ENCODE peak calls at places on chromosomes 5 and 9, in ten cellular contexts. One of them, this sample, is unnamed.

GRCh38 chr9:89564257-89564878 is 40.4 kb upstream of the GADD45G start:
- DNase-seq in tibial nerve: no peak
- DNase-seq in heart right ventricle: no peak
- DNase-seq in heart left ventricle: no peak
- DNase-seq in body of pancreas: no peak
- DNase-seq in foreskin keratinocyte: no peak
- DNase-seq in hepatocyte: peak; percentile 29
- DNase-seq in esophagus muscularis mucosa: no peak
- DNase-seq in upper lobe of left lung: no peak
- DNase-seq in left ventricle myocardium inferior: no peak
- DNase-seq in this sample: no peak

GRCh38 chr9:35051069-35051967 is 21.1 kb downstream of the VCP start:
- DNase-seq in left ventricle myocardium inferior: peak; percentile 36
- DNase-seq in upper lobe of left lung: peak; percentile 28
- DNase-seq in esophagus muscularis mucosa: no peak
- DNase-seq in hepatocyte: peak; percentile 53
- DNase-seq in body of pancreas: peak; percentile 48
- DNase-seq in heart right ventricle: peak; percentile 44
- DNase-seq in heart left ventricle: no peak
- DNase-seq in tibial nerve: no peak
- DNase-seq in foreskin keratinocyte: no peak
- DNase-seq in this sample: no peak

GRCh38 chr5:22663124-22663523 is 190.0 kb downstream of the CDH12 start:
- DNase-seq in foreskin keratinocyte: no peak
- DNase-seq in left ventricle myocardium inferior: no peak
- DNase-seq in hepatocyte: no peak
- DNase-seq in esophagus muscularis mucosa: no peak
- DNase-seq in body of pancreas: no peak
- DNase-seq in heart left ventricle: no peak
- DNase-seq in upper lobe of left lung: no peak
- DNase-seq in tibial nerve: no peak
- DNase-seq in heart right ventricle: no peak
- DNase-seq in this sample: no peak

GRCh38 chr5:115898656-115899055 is 56.9 kb downstream of the AP3S1 start:
- DNase-seq in left ventricle myocardium inferior: no peak
- DNase-seq in esophagus muscularis mucosa: no peak
- DNase-seq in heart right ventricle: no peak
- DNase-seq in body of pancreas: no peak
- DNase-seq in upper lobe of left lung: no peak
- DNase-seq in tibial nerve: no peak
- DNase-seq in heart left ventricle: no peak
- DNase-seq in foreskin keratinocyte: peak; percentile 22
- DNase-seq in hepatocyte: no peak
- DNase-seq in this sample: no peak

GRCh38 chr9:111959468-111959941 is 62.9 kb downstream of the UGCG start:
- DNase-seq in esophagus muscularis mucosa: no peak
- DNase-seq in left ventricle myocardium inferior: no peak
- DNase-seq in tibial nerve: no peak
- DNase-seq in heart right ventricle: no peak
- DNase-seq in foreskin keratinocyte: peak; percentile 99
- DNase-seq in upper lobe of left lung: peak; percentile 64
- DNase-seq in heart left ventricle: peak; percentile 33
- DNase-seq in hepatocyte: peak; percentile 85
- DNase-seq in body of pancreas: peak; percentile 59
- DNase-seq in this sample: no peak

GRCh38 chr9:85994191-85994590 is 53.2 kb downstream of the NAA35 start:
- DNase-seq in heart left ventricle: no peak
- DNase-seq in left ventricle myocardium inferior: no peak
- DNase-seq in body of pancreas: no peak
- DNase-seq in heart right ventricle: no peak
- DNase-seq in foreskin keratinocyte: no peak
- DNase-seq in esophagus muscularis mucosa: no peak
- DNase-seq in upper lobe of left lung: no peak
- DNase-seq in hepatocyte: no peak
- DNase-seq in tibial nerve: no peak
- DNase-seq in this sample: no peak

GRCh38 chr5:172731286-172732073 is 39.5 kb downstream of the DUSP1 start:
- DNase-seq in hepatocyte: peak; percentile 81
- DNase-seq in tibial nerve: no peak
- DNase-seq in heart left ventricle: no peak
- DNase-seq in left ventricle myocardium inferior: no peak
- DNase-seq in foreskin keratinocyte: peak; percentile 38
- DNase-seq in esophagus muscularis mucosa: no peak
- DNase-seq in body of pancreas: peak; percentile 96
- DNase-seq in upper lobe of left lung: peak; percentile 85
- DNase-seq in heart right ventricle: no peak
- DNase-seq in this sample: no peak

GRCh38 chr9:74497750-74498615 is 848 bp downstream of the RORB start:
- DNase-seq in left ventricle myocardium inferior: peak; percentile 31
- DNase-seq in heart right ventricle: no peak
- DNase-seq in upper lobe of left lung: peak; percentile 38
- DNase-seq in hepatocyte: peak; percentile 29
- DNase-seq in body of pancreas: no peak
- DNase-seq in heart left ventricle: peak; percentile 35
- DNase-seq in esophagus muscularis mucosa: no peak
- DNase-seq in tibial nerve: no peak
- DNase-seq in foreskin keratinocyte: no peak
- DNase-seq in this sample: peak; percentile 30

GRCh38 chr5:40689442-40689841 is 9.7 kb downstream of the PTGER4 start:
- DNase-seq in esophagus muscularis mucosa: no peak
- DNase-seq in heart left ventricle: no peak
- DNase-seq in body of pancreas: peak; percentile 49
- DNase-seq in upper lobe of left lung: no peak
- DNase-seq in heart right ventricle: peak; percentile 35
- DNase-seq in foreskin keratinocyte: peak; percentile 69
- DNase-seq in left ventricle myocardium inferior: no peak
- DNase-seq in hepatocyte: peak; percentile 68
- DNase-seq in tibial nerve: peak; percentile 48
- DNase-seq in this sample: no peak

GRCh38 chr9:130023147-130023787 is 19.7 kb downstream of the FNBP1 start:
- DNase-seq in esophagus muscularis mucosa: peak; percentile 93
- DNase-seq in left ventricle myocardium inferior: no peak
- DNase-seq in body of pancreas: no peak
- DNase-seq in upper lobe of left lung: no peak
- DNase-seq in hepatocyte: no peak
- DNase-seq in tibial nerve: no peak
- DNase-seq in foreskin keratinocyte: no peak
- DNase-seq in heart left ventricle: no peak
- DNase-seq in heart right ventricle: no peak
- DNase-seq in this sample: no peak
- H3K27ac ChIP-seq in esophagus muscularis mucosa: peak overlapping the region; percentile 99
- H3K27ac ChIP-seq in left ventricle myocardium inferior: no peak overlapping the region
- H3K27ac ChIP-seq in body of pancreas: no peak overlapping the region
- H3K27ac ChIP-seq in upper lobe of left lung: no peak overlapping the region
- H3K27ac ChIP-seq in hepatocyte: no peak overlapping the region
- H3K27ac ChIP-seq in tibial nerve: peak overlapping the region; percentile 12
- H3K27ac ChIP-seq in foreskin keratinocyte: no peak overlapping the region
- H3K27ac ChIP-seq in heart left ventricle: no peak overlapping the region
- H3K27ac ChIP-seq in heart right ventricle: no peak overlapping the region
- H3K27ac ChIP-seq in this sample: no peak overlapping the region

GRCh38 chr5:129743541-129744187 is 4.2 kb upstream of the MINAR2 start:
- DNase-seq in hepatocyte: no peak
- DNase-seq in esophagus muscularis mucosa: no peak
- DNase-seq in heart right ventricle: no peak
- DNase-seq in heart left ventricle: no peak
- DNase-seq in tibial nerve: no peak
- DNase-seq in left ventricle myocardium inferior: no peak
- DNase-seq in upper lobe of left lung: no peak
- DNase-seq in foreskin keratinocyte: no peak
- DNase-seq in body of pancreas: no peak
- DNase-seq in this sample: no peak

GRCh38 chr5:129749101-129749500 is 1.2 kb downstream of the MINAR2 start:
- DNase-seq in upper lobe of left lung: no peak
- DNase-seq in left ventricle myocardium inferior: no peak
- DNase-seq in foreskin keratinocyte: no peak
- DNase-seq in heart left ventricle: no peak
- DNase-seq in hepatocyte: no peak
- DNase-seq in esophagus muscularis mucosa: no peak
- DNase-seq in body of pancreas: no peak
- DNase-seq in heart right ventricle: no peak
- DNase-seq in tibial nerve: no peak
- DNase-seq in this sample: no peak

GRCh38 chr5:129746884-129747283 is 1.0 kb upstream of the MINAR2 start:
- DNase-seq in esophagus muscularis mucosa: no peak
- DNase-seq in hepatocyte: no peak
- DNase-seq in body of pancreas: no peak
- DNase-seq in heart right ventricle: no peak
- DNase-seq in heart left ventricle: no peak
- DNase-seq in upper lobe of left lung: no peak
- DNase-seq in tibial nerve: no peak
- DNase-seq in foreskin keratinocyte: no peak
- DNase-seq in left ventricle myocardium inferior: no peak
- DNase-seq in this sample: no peak

GRCh38 chr5:129747847-129748407 is at the start of gene MINAR2:
- DNase-seq in foreskin keratinocyte: no peak
- DNase-seq in left ventricle myocardium inferior: no peak
- DNase-seq in hepatocyte: no peak
- DNase-seq in upper lobe of left lung: no peak
- DNase-seq in heart left ventricle: no peak
- DNase-seq in body of pancreas: no peak
- DNase-seq in tibial nerve: no peak
- DNase-seq in heart right ventricle: no peak
- DNase-seq in esophagus muscularis mucosa: no peak
- DNase-seq in this sample: no peak

DNA sequence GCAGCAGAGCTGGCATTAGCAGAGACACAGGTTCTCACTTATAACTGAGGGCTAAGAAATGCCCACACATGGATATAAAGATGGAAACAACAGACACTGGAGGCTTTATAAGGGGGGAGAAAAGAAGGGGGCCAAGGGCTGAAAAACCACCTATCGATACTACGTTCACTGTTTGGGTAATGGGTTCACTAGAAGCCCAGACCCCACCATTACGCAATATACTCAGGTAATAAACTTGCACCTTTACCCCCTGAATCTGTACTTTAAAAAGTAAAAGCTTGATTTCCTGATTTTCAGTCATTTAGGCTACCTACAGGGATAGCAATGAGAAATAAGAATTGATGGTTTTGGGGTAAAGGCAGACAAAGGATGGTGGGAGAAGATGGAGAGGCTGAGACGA is 1.9 kb upstream of the MINAR2 start:
- DNase-seq in foreskin keratinocyte: no peak
- DNase-seq in left ventricle myocardium inferior: no peak
- DNase-seq in tibial nerve: no peak
- DNase-seq in body of pancreas: no peak
- DNase-seq in hepatocyte: no peak
- DNase-seq in esophagus muscularis mucosa: no peak
- DNase-seq in heart right ventricle: no peak
- DNase-seq in upper lobe of left lung: no peak
- DNase-seq in heart left ventricle: no peak
- DNase-seq in this sample: no peak
- H3K4me1 ChIP-seq in foreskin keratinocyte: no peaks in the 10 kb centered on the region
- H3K4me1 ChIP-seq in left ventricle myocardium inferior: no peaks in the 10 kb centered on the region
- H3K4me1 ChIP-seq in tibial nerve: no peaks in the 10 kb centered on the region
- H3K4me1 ChIP-seq in body of pancreas: no peaks in the 10 kb centered on the region
- H3K4me1 ChIP-seq in hepatocyte: no peaks in the 10 kb centered on the region
- H3K4me1 ChIP-seq in esophagus muscularis mucosa: no peaks in the 10 kb centered on the region
- H3K4me1 ChIP-seq in heart right ventricle: no peaks in the 10 kb centered on the region
- H3K4me1 ChIP-seq in upper lobe of left lung: no peaks in the 10 kb centered on the region
- H3K4me1 ChIP-seq in heart left ventricle: no peaks in the 10 kb centered on the region
- H3K4me1 ChIP-seq in this sample: no peaks in the 10 kb centered on the region

GRCh38 chr5:39005566-39006232 is 68.5 kb downstream of the RICTOR start:
- DNase-seq in body of pancreas: no peak
- DNase-seq in heart left ventricle: no peak
- DNase-seq in heart right ventricle: no peak
- DNase-seq in esophagus muscularis mucosa: no peak
- DNase-seq in hepatocyte: peak; percentile 29
- DNase-seq in left ventricle myocardium inferior: no peak
- DNase-seq in tibial nerve: no peak
- DNase-seq in upper lobe of left lung: no peak
- DNase-seq in foreskin keratinocyte: no peak
- DNase-seq in this sample: no peak
- TF ChIP-seq CTCF in body of pancreas: no peak
- TF ChIP-seq CTCF in heart left ventricle: peak; percentile 40
- TF ChIP-seq CTCF in heart right ventricle: peak; percentile 48
- TF ChIP-seq CTCF in esophagus muscularis mucosa: peak; percentile 40
- TF ChIP-seq CTCF in hepatocyte: peak; percentile 25
- TF ChIP-seq CTCF in left ventricle myocardium inferior: peak; percentile 70
- TF ChIP-seq CTCF in tibial nerve: no peak
- TF ChIP-seq CTCF in upper lobe of left lung: peak; percentile 39
- TF ChIP-seq CTCF in foreskin keratinocyte: peak; percentile 52
- TF ChIP-seq CTCF in this sample: no peak

GRCh38 chr5:111043712-111044506 is 27.6 kb upstream of the TSLP start:
- DNase-seq in upper lobe of left lung: no peak
- DNase-seq in heart right ventricle: no peak
- DNase-seq in esophagus muscularis mucosa: no peak
- DNase-seq in foreskin keratinocyte: no peak
- DNase-seq in body of pancreas: no peak
- DNase-seq in left ventricle myocardium inferior: no peak
- DNase-seq in tibial nerve: no peak
- DNase-seq in hepatocyte: no peak
- DNase-seq in heart left ventricle: no peak
- DNase-seq in this sample: no peak
- H3K27ac ChIP-seq in upper lobe of left lung: no peak overlapping the region
- H3K27ac ChIP-seq in heart right ventricle: no peak overlapping the region
- H3K27ac ChIP-seq in esophagus muscularis mucosa: no peak overlapping the region
- H3K27ac ChIP-seq in foreskin keratinocyte: no peak overlapping the region
- H3K27ac ChIP-seq in body of pancreas: no peak overlapping the region
- H3K27ac ChIP-seq in left ventricle myocardium inferior: no peak overlapping the region
- H3K27ac ChIP-seq in tibial nerve: no peak overlapping the region
- H3K27ac ChIP-seq in hepatocyte: no peak overlapping the region
- H3K27ac ChIP-seq in heart left ventricle: no peak overlapping the region
- H3K27ac ChIP-seq in this sample: no peak overlapping the region